ENCODE peak calls at places on chromosomes 2 and 18, in four cellular contexts. One of them, this sample, is unnamed.

GRCh38 chr2:11715987-11716652 is 30.3 kb upstream of the LPIN1 start:
- DNase-seq in HepG2: no peak
- DNase-seq in K562: no peak
- DNase-seq in SK-N-SH: no peak
- DNase-seq in this sample: no peak

GRCh38 chr18:37265382-37265781 is 300.2 kb downstream of the CELF4 start:
- DNase-seq in HepG2: no peak
- DNase-seq in K562: no peak
- DNase-seq in SK-N-SH: no peak
- DNase-seq in this sample: no peak

GRCh38 chr2:10494351-10495066 is 46.4 kb upstream of the ODC1 start:
- DNase-seq in HepG2: no peak
- DNase-seq in K562: no peak
- DNase-seq in SK-N-SH: no peak
- DNase-seq in this sample: no peak

GRCh38 chr2:38581193-38582147 is 21.3 kb downstream of the HNRNPLL start:
- DNase-seq in HepG2: peak
- DNase-seq in K562: peak
- DNase-seq in SK-N-SH: peak
- DNase-seq in this sample: peak

GRCh38 chr2:165015052-165015642 is 59.8 kb upstream of the SLC38A11 start:
- DNase-seq in HepG2: peak
- DNase-seq in K562: peak
- DNase-seq in SK-N-SH: peak
- DNase-seq in this sample: peak

GRCh38 chr2:167504061-167504460 is 615.8 kb downstream of the XIRP2 start:
- DNase-seq in HepG2: no peak
- DNase-seq in K562: no peak
- DNase-seq in SK-N-SH: no peak
- DNase-seq in this sample: no peak

GRCh38 chr2:130878316-130878715 is 41.6 kb downstream of the ARHGEF4 start:
- DNase-seq in HepG2: no peak
- DNase-seq in K562: no peak
- DNase-seq in SK-N-SH: no peak
- DNase-seq in this sample: no peak

GRCh38 chr2:46550686-46551404 is 71.5 kb downstream of the TMEM247 start:
- DNase-seq in HepG2: no peak
- DNase-seq in K562: no peak
- DNase-seq in SK-N-SH: no peak
- DNase-seq in this sample: no peak

GRCh38 chr2:15142069-15142689 is 419.0 kb downstream of the NBAS start:
- DNase-seq in HepG2: peak
- DNase-seq in K562: no peak
- DNase-seq in SK-N-SH: no peak
- DNase-seq in this sample: no peak

DNA sequence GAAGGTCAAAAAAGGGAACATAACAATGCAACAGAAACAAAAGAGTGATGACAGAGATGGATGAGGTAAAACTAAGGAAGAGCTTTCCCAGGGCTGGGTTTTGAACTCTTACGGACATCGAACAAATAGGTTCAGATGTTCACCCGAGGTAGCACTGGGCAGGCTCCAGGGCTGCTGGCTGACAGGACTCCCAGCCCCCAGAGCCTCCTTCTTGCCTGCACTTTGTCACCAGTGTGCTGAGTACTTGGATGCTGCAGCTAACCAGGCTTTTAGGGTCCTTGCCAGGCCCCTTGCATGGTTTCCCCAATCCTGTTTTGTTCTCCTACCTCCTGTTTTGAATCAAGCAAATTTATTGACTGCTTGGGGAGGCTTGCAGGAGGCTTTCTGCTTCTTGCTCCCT is 322.9 kb downstream of the DYSF start:
- DNase-seq in HepG2: no peak
- DNase-seq in K562: no peak
- DNase-seq in SK-N-SH: no peak
- DNase-seq in this sample: no peak
- TF ChIP-seq EP300 in HepG2: no peak
- TF ChIP-seq EP300 in K562: no peak
- TF ChIP-seq EP300 in SK-N-SH: no peak
- TF ChIP-seq EP300 in this sample: no peak

DNA sequence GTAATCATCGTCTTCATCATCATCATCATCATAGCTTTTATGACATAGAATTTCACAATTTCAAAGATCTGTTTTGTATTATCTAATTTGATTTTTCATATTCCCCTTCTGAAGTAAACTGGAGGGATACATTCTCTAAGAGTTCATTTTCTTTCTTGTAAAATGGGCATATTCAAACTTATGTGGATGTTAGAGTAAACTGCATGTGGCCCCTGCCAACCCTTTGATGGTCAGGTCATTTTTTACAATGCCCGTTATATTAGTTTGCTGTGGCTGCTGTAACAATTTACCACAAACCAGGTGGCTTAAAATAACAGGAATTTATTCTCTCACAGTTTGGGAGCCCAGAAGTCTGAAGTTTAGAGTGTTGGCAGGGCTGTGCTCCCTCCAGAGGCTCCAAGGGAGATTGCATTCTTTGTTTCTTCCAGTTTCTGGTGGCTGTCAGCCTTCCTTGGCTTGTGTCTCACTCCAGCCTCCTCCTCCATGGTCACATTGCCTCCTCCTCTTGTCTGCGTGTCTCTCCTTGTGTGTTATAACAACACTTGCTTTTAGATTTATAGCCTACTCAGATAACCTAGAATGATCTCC is 127.5 kb upstream of the MMADHC start:
- DNase-seq in HepG2: peak
- DNase-seq in K562: peak
- DNase-seq in SK-N-SH: peak
- DNase-seq in this sample: peak
- TF ChIP-seq SMC3 in HepG2: peak
- TF ChIP-seq SMC3 in K562: no peak
- TF ChIP-seq SMC3 in SK-N-SH: peak
- TF ChIP-seq SMC3 in this sample: peak

GRCh38 chr2:54577944-54578667 is 122.0 kb downstream of the SPTBN1 start:
- DNase-seq in HepG2: no peak
- DNase-seq in K562: no peak
- DNase-seq in SK-N-SH: no peak
- DNase-seq in this sample: no peak

GRCh38 chr2:54579061-54579681 is 123.0 kb downstream of the SPTBN1 start:
- DNase-seq in HepG2: no peak
- DNase-seq in K562: no peak
- DNase-seq in SK-N-SH: no peak
- DNase-seq in this sample: no peak

GRCh38 chr2:54581326-54582039 is 125.4 kb downstream of the SPTBN1 start:
- DNase-seq in HepG2: no peak
- DNase-seq in K562: no peak
- DNase-seq in SK-N-SH: no peak
- DNase-seq in this sample: no peak

GRCh38 chr2:54578668-54579045 is 122.5 kb downstream of the SPTBN1 start:
- DNase-seq in HepG2: no peak
- DNase-seq in K562: no peak
- DNase-seq in SK-N-SH: no peak
- DNase-seq in this sample: no peak

GRCh38 chr2:54579682-54580349 is 123.7 kb downstream of the SPTBN1 start:
- DNase-seq in HepG2: peak
- DNase-seq in K562: no peak
- DNase-seq in SK-N-SH: no peak
- DNase-seq in this sample: peak
- TF ChIP-seq EP300 in HepG2: peak
- TF ChIP-seq EP300 in K562: no peak
- TF ChIP-seq EP300 in SK-N-SH: no peak
- TF ChIP-seq EP300 in this sample: no peak

DNA sequence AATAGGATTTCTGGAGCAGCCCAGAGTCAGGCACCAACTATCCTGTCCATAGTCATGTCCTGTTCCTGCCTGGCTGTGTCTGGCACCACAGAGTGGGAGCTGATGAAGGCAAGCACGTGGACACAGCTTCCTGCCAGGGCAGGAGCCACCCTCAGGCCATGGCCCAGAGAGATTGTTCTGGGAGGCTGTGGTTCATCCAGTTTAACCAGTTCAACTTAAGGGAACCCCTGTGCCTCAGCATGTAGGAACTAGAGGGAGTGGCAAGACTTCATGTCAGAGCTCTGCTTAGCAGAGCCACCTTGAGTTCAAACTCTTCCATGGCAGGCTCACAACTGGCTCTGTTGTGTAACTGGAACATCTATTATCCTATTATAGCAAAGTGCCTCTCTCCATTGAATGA is 73.2 kb upstream of the NCKAP5 start:
- DNase-seq in HepG2: no peak
- DNase-seq in K562: no peak
- DNase-seq in SK-N-SH: no peak
- DNase-seq in this sample: peak
- TF ChIP-seq SMC3 in HepG2: no peak
- TF ChIP-seq SMC3 in K562: no peak
- TF ChIP-seq SMC3 in SK-N-SH: no peak
- TF ChIP-seq SMC3 in this sample: no peak

GRCh38 chr2:225512873-225513580 is 113.5 kb downstream of the NYAP2 start:
- DNase-seq in HepG2: peak
- DNase-seq in K562: no peak
- DNase-seq in SK-N-SH: no peak
- DNase-seq in this sample: peak
- TF ChIP-seq EP300 in HepG2: no peak
- TF ChIP-seq EP300 in K562: no peak
- TF ChIP-seq EP300 in SK-N-SH: no peak
- TF ChIP-seq EP300 in this sample: no peak

This sample was measured in A549.